ENCODE peak calls at places on chromosomes 7 and 10, in four cellular contexts. One of them, this sample, is unnamed.

GRCh38 chr7:16712916-16713315 is 40.6 kb upstream of the TSPAN13 start:
- DNase-seq in HepG2: no peak
- DNase-seq in HEK293T: no peak
- DNase-seq in K562: no peak
- DNase-seq in this sample: no peak

GRCh38 chr7:154415709-154416399 is 363.7 kb downstream of the DPP6 start:
- DNase-seq in HepG2: no peak
- DNase-seq in HEK293T: no peak
- DNase-seq in K562: no peak
- DNase-seq in this sample: no peak

GRCh38 chr7:100547872-100548271 is 8.9 kb downstream of the AGFG2 start:
- DNase-seq in HepG2: no peak
- DNase-seq in HEK293T: no peak
- DNase-seq in K562: peak
- DNase-seq in this sample: no peak

GRCh38 chr10:5963071-5963470 is 14.3 kb downstream of the IL15RA start:
- DNase-seq in HepG2: no peak
- DNase-seq in HEK293T: no peak
- DNase-seq in K562: no peak
- DNase-seq in this sample: no peak

GRCh38 chr7:106583133-106583532 is 77.8 kb downstream of the CCDC71L start:
- DNase-seq in HepG2: no peak
- DNase-seq in HEK293T: no peak
- DNase-seq in K562: no peak
- DNase-seq in this sample: no peak

GRCh38 chr10:11293332-11293731 is 275.7 kb downstream of the CELF2 start:
- DNase-seq in HepG2: no peak
- DNase-seq in HEK293T: no peak
- DNase-seq in K562: no peak
- DNase-seq in this sample: no peak

GRCh38 chr10:118698421-118698820 is 56.3 kb downstream of the CACUL1 start:
- DNase-seq in HepG2: peak
- DNase-seq in HEK293T: peak
- DNase-seq in K562: peak
- DNase-seq in this sample: no peak

GRCh38 chr7:140005754-140006503 is 56.8 kb downstream of the PARP12 start:
- DNase-seq in HepG2: peak
- DNase-seq in HEK293T: peak
- DNase-seq in K562: peak
- DNase-seq in this sample: peak

GRCh38 chr7:6640246-6640721 is 3.2 kb downstream of the ZNF316 start:
- DNase-seq in HepG2: no peak
- DNase-seq in HEK293T: no peak
- DNase-seq in K562: peak
- DNase-seq in this sample: peak

GRCh38 chr7:117402109-117402508 is 25.2 kb downstream of the ASZ1 start:
- DNase-seq in HepG2: no peak
- DNase-seq in HEK293T: no peak
- DNase-seq in K562: no peak
- DNase-seq in this sample: no peak

GRCh38 chr7:69674701-69675182 is 76.5 kb downstream of the AUTS2 start:
- DNase-seq in HepG2: no peak
- DNase-seq in HEK293T: no peak
- DNase-seq in K562: no peak
- DNase-seq in this sample: no peak

GRCh38 chr7:101859411-101860106 is 42.1 kb downstream of the CUX1 start:
- DNase-seq in HepG2: no peak
- DNase-seq in HEK293T: no peak
- DNase-seq in K562: no peak
- DNase-seq in this sample: no peak

GRCh38 chr7:148571381-148571780 is 19.2 kb upstream of the C7orf33 start:
- DNase-seq in HepG2: no peak
- DNase-seq in HEK293T: no peak
- DNase-seq in K562: no peak
- DNase-seq in this sample: no peak

GRCh38 chr10:60820093-60820769 is 42.0 kb downstream of the CDK1 start:
- DNase-seq in HepG2: no peak
- DNase-seq in HEK293T: no peak
- DNase-seq in K562: peak
- DNase-seq in this sample: no peak

GRCh38 chr7:107638594-107638993 is 22.0 kb upstream of the SLC26A4 start:
- DNase-seq in HepG2: no peak
- DNase-seq in HEK293T: no peak
- DNase-seq in K562: no peak
- DNase-seq in this sample: no peak

GRCh38 chr7:118846977-118847376 is 622.5 kb downstream of the ANKRD7 start:
- DNase-seq in HepG2: no peak
- DNase-seq in HEK293T: no peak
- DNase-seq in K562: no peak
- DNase-seq in this sample: no peak

GRCh38 chr7:142773937-142774744 is 3.4 kb downstream of the PRSS2 start:
- DNase-seq in HepG2: no peak
- DNase-seq in HEK293T: no peak
- DNase-seq in K562: no peak
- DNase-seq in this sample: no peak

GRCh38 chr10:86366033-86366901 is at the start of gene GRID1:
- DNase-seq in HepG2: no peak
- DNase-seq in HEK293T: peak
- DNase-seq in K562: no peak
- DNase-seq in this sample: peak

DNA sequence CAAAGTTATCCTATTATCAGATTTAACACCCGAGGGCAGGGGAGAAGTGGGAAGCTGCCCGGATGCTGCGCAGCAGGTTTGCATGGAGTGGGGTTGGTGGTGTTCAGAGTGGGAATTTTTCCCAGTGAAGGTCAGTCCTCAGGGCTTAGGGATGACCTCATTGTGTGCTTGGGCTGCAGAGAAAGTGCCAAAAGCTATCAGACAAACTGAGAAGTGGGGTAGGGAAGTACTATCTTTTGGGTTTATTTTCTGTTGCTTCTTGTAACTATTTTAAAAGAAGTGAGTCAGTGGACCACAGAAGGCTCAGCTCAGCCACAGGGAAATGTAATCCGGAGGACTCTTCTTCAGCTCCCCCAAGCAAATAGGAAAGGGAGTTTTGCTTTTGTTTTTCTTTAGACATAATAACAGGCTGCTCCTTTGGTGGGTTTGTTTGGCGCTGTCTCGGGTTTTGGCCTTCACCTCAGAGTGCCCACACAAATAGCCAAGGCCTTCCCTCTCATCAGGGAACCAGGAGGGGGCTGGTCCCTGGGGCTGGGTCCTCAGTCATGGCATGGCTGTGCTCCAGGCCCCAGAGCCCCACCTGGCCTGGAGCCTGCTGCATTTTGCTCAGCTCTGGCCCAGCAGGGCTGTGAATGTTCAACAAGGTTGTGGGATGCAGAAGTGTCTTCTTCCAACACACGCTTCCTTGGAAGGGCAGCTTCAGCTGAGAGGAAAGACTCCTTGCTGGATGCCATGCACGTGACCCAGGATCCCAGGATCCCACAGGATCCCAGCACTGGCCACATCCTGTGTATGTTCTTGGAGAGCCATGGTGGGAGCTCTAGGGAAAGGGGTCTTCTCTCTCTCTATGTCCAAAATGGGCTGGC is 5.4 kb upstream of the FAM170B start:
- DNase-seq in HepG2: no peak
- DNase-seq in HEK293T: no peak
- DNase-seq in K562: no peak
- DNase-seq in this sample: no peak
- TF ChIP-seq ELF4 in HepG2: no peak
- TF ChIP-seq ELF4 in HEK293T: no peak
- TF ChIP-seq ELF4 in K562: no peak
- TF ChIP-seq ELF4 in this sample: no peak

GRCh38 chr10:124909563-124909962 is 32.4 kb upstream of the ZRANB1 start:
- DNase-seq in HepG2: peak
- DNase-seq in HEK293T: no peak
- DNase-seq in K562: no peak
- DNase-seq in this sample: no peak

GRCh38 chr10:124903119-124903518 is 38.8 kb upstream of the ZRANB1 start:
- DNase-seq in HepG2: no peak
- DNase-seq in HEK293T: no peak
- DNase-seq in K562: no peak
- DNase-seq in this sample: no peak

GRCh38 chr10:124911124-124912051 is 30.5 kb upstream of the ZRANB1 start:
- DNase-seq in HepG2: no peak
- DNase-seq in HEK293T: no peak
- DNase-seq in K562: peak
- DNase-seq in this sample: no peak

GRCh38 chr10:124902462-124902861 is 39.5 kb upstream of the ZRANB1 start:
- DNase-seq in HepG2: no peak
- DNase-seq in HEK293T: no peak
- DNase-seq in K562: no peak
- DNase-seq in this sample: no peak

GRCh38 chr10:124906551-124907001 is 35.3 kb upstream of the ZRANB1 start:
- DNase-seq in HepG2: no peak
- DNase-seq in HEK293T: no peak
- DNase-seq in K562: no peak
- DNase-seq in this sample: no peak
- TF ChIP-seq ELF4 in HepG2: no peak
- TF ChIP-seq ELF4 in HEK293T: no peak
- TF ChIP-seq ELF4 in K562: no peak
- TF ChIP-seq ELF4 in this sample: no peak

DNA sequence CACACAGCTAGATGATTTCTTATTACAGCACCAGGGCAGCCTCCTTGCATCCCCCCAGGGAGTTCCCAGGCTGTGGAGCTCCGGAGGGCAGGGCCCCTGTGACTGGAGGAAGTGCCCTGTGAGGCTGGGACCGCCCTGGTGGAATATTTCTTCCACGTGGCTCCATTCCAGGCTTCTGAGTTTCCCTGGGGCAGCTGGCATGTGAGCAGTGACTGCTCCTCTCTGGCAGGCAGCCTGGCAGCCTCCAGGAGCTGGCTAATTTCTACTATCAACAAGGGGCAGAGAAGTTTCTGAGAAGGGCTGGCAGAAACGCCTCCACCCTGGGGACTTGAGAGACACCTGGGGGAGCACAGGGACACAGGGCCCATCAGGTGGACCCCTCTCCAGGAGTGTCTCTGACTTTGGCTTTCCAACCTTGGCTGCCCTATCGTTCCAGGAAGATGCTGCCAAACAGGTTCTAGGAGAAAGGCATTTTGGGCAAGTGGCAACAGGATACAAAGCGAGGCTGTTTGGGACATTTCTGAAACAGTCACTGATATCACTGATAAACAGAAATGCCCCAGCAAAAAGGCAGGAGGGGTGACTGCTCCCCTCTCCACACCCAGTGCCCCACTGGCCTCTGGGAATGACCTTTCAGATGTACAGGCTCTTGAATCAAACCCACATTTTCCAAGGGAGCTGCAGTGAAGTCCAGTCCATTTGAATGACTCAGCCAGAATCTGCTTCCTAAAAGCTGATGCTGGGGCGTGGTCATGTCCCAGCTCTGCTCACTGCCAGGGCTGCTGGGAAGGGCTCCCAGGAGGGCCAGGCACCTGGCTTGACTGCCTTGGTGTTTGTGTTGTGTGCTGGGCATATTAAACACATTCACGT is 16.1 kb downstream of the MYOF start:
- DNase-seq in HepG2: peak
- DNase-seq in HEK293T: no peak
- DNase-seq in K562: no peak
- DNase-seq in this sample: no peak
- TF ChIP-seq ELF4 in HepG2: no peak
- TF ChIP-seq ELF4 in HEK293T: no peak
- TF ChIP-seq ELF4 in K562: no peak
- TF ChIP-seq ELF4 in this sample: no peak

GRCh38 chr10:24299587-24300258 is 90.8 kb downstream of the KIAA1217 start:
- DNase-seq in HepG2: no peak
- DNase-seq in HEK293T: no peak
- DNase-seq in K562: no peak
- DNase-seq in this sample: no peak
- TF ChIP-seq ELF4 in HepG2: no peak
- TF ChIP-seq ELF4 in HEK293T: no peak
- TF ChIP-seq ELF4 in K562: no peak
- TF ChIP-seq ELF4 in this sample: no peak

DNA sequence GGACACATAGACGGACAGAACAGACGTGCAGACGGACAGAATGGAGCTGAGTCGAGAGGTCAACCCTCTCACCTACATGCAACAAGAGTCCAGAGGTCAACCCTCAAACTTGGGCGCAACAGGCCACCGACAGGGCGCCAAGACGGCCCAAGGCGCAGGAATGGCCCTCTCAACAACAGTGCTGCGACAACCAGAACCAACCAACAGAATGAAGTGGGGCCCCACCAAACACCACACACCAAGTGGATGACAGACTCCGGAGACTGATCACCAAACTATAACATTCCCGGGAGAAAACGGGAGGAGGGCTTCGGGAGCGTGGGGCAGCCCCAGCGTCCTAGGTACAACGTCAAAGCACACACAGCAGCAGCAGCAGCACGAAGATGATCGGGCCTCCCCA is 13.4 kb downstream of the INTS1 start:
- DNase-seq in HepG2: no peak
- DNase-seq in HEK293T: no peak
- DNase-seq in K562: no peak
- DNase-seq in this sample: no peak
- TF ChIP-seq ELF4 in HepG2: no peak
- TF ChIP-seq ELF4 in HEK293T: no peak
- TF ChIP-seq ELF4 in K562: no peak
- TF ChIP-seq ELF4 in this sample: no peak

GRCh38 chr7:158255156-158255555 is 332.5 kb downstream of the PTPRN2 start:
- DNase-seq in HepG2: no peak
- DNase-seq in HEK293T: no peak
- DNase-seq in K562: no peak
- DNase-seq in this sample: peak

GRCh38 chr7:158252837-158253669 is 334.6 kb downstream of the PTPRN2 start:
- DNase-seq in HepG2: no peak
- DNase-seq in HEK293T: no peak
- DNase-seq in K562: no peak
- DNase-seq in this sample: peak

GRCh38 chr7:158249692-158250091 is 337.9 kb downstream of the PTPRN2 start:
- DNase-seq in HepG2: no peak
- DNase-seq in HEK293T: no peak
- DNase-seq in K562: no peak
- DNase-seq in this sample: no peak

GRCh38 chr7:158251061-158251965 is 336.3 kb downstream of the PTPRN2 start:
- DNase-seq in HepG2: no peak
- DNase-seq in HEK293T: no peak
- DNase-seq in K562: no peak
- DNase-seq in this sample: peak

DNA sequence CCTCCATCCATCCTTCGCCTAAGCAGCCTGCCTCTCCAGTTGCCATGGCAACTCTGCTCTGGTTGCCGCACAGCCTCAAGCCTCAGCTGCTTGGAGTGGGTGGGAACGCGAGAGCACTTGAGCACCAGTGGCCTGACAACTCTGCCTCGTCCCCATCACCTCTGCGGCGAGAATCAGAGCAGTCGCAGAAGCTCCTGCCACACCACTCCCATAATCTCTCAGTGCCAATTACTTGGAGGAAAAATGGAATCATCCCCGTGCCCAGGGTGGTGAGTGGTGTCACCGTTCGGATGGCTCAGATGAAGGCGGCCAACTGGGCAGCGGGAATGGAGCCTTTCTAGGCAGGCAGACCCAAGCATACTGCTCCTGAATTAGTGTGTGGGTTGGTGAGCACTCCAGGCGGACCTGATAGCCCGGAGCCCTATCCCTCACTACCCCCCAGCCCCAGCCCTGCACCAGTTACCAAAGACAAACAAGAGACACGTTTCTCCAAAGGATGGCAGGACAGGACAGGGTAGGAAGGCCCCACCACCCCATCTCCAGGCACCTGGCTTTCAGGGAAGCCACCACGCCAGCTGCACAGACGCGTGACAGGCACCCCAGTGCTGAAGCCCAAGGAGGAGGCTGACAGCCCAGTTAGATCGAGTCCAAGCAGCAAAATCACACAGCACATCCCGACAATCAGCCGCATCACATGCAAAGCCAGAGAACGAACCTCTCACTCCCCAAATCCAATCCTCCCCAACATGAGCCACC is 335.4 kb downstream of the PTPRN2 start:
- DNase-seq in HepG2: no peak
- DNase-seq in HEK293T: no peak
- DNase-seq in K562: no peak
- DNase-seq in this sample: peak
- TF ChIP-seq ELF4 in HepG2: no peak
- TF ChIP-seq ELF4 in HEK293T: no peak
- TF ChIP-seq ELF4 in K562: no peak
- TF ChIP-seq ELF4 in this sample: no peak

This sample was measured in WTC11.